ENCODE peak calls at places on chromosomes 5 and 9, in seven cellular contexts. Q, W, B, A, Y, D and E are unnamed samples.

GRCh38 chr9:13053504-13053903 is 226.0 kb downstream of the MPDZ start:
- DNase-seq in B (no peak), D (no peak), W (no peak), Q (no peak), A (no peak), Y (peak), E (peak)

GRCh38 chr5:57653636-57654290 is 171.2 kb upstream of the ACTBL2 start:
- DNase-seq in Q (no peak), B (no peak), D (no peak), Y (no peak), W (no peak), A (no peak), E (no peak)

GRCh38 chr5:62178258-62178657 is 127.7 kb upstream of the KIF2A start:
- DNase-seq in D (no peak), W (no peak), B (no peak), Y (no peak), A (no peak), Q (no peak), E (peak)

GRCh38 chr9:74953235-74953741 is 576 bp upstream of the C9orf40 start:
- DNase-seq in D (no peak), B (no peak), Y (peak), A (no peak), W (peak), Q (no peak), E (peak)

GRCh38 chr9:98085955-98086354 is 29.4 kb downstream of the NANS start:
- DNase-seq in W (peak), Y (no peak), D (no peak), Q (no peak), B (no peak), A (no peak), E (peak)

GRCh38 chr5:66821626-66822429 is 225.6 kb downstream of the MAST4 start:
- DNase-seq in Q (no peak), Y (peak), W (no peak), B (no peak), A (no peak), D (no peak), E (peak)

GRCh38 chr5:40052812-40053211 is 626.9 kb upstream of the PTGER4 start:
- DNase-seq in A (no peak), W (no peak), D (no peak), Q (no peak), Y (peak), B (no peak), E (peak)

GRCh38 chr5:173923236-173924104 is 35.3 kb downstream of the CPEB4 start:
- DNase-seq in Q (no peak), B (peak), A (no peak), Y (no peak), W (no peak), D (no peak), E (no peak)

GRCh38 chr9:113349434-113350337 is at the start of gene BSPRY:
- DNase-seq in A (peak), Q (no peak), D (no peak), W (no peak), B (no peak), Y (no peak), E (peak)

GRCh38 chr5:169609716-169610115 is 26.1 kb downstream of the SPDL1 start:
- DNase-seq in D (no peak), Y (no peak), Q (no peak), W (no peak), B (no peak), A (no peak), E (no peak)

GRCh38 chr5:32604800-32605765 is 19.7 kb downstream of the SUB1 start:
- DNase-seq in D (no peak), Y (no peak), W (no peak), A (no peak), Q (no peak), B (no peak), E (no peak)

GRCh38 chr5:35742006-35742405 is 114.7 kb upstream of the IL7R start:
- DNase-seq in Q (no peak), B (no peak), Y (no peak), D (no peak), A (no peak), W (no peak), E (no peak)

GRCh38 chr9:118595719-118596305 is 773.4 kb downstream of the BRINP1 start:
- DNase-seq in B (no peak), Y (peak), A (peak), D (no peak), Q (no peak), W (peak), E (peak)

GRCh38 chr5:13945271-13945670 is 783 bp upstream of the DNAH5 start:
- DNase-seq in B (no peak), Q (no peak), D (no peak), Y (no peak), W (no peak), A (no peak), E (no peak)

GRCh38 chr9:77883846-77884771 is 147.5 kb downstream of the GNAQ start:
- DNase-seq in D (no peak), A (no peak), Y (peak), B (peak), W (peak), Q (no peak), E (peak)

GRCh38 chr9:1261879-1262278 is 211.7 kb downstream of the DMRT2 start:
- DNase-seq in A (no peak), Q (no peak), D (no peak), W (no peak), B (no peak), Y (no peak), E (no peak)

GRCh38 chr9:74521009-74521408 is 23.9 kb downstream of the RORB start:
- DNase-seq in Q (no peak), W (peak), A (no peak), D (no peak), Y (no peak), B (no peak), E (no peak)

GRCh38 chr9:115264333-115264732 is 146.4 kb upstream of the TNC start:
- DNase-seq in D (no peak), W (peak), A (no peak), B (peak), Q (no peak), Y (peak), E (no peak)

GRCh38 chr9:8917978-8918739 is 1118.6 kb upstream of the DMAC1 start:
- DNase-seq in B (no peak), Y (no peak), Q (no peak), D (no peak), W (no peak), A (no peak), E (no peak)

GRCh38 chr5:149240354-149240998 is 31.2 kb upstream of the AFAP1L1 start:
- DNase-seq in D (no peak), A (no peak), Q (no peak), W (no peak), Y (no peak), B (no peak), E (peak)

GRCh38 chr5:97124335-97124734 is 18.1 kb downstream of the LIX1 start:
- DNase-seq in D (no peak), A (no peak), Y (peak), W (no peak), Q (no peak), B (no peak), E (peak)

GRCh38 chr5:4258170-4258569 is 662.5 kb downstream of the IRX1 start:
- DNase-seq in D (no peak), Q (no peak), A (no peak), Y (peak), B (no peak), W (no peak), E (peak)

GRCh38 chr5:78778538-78778937 is 130.0 kb upstream of the LHFPL2 start:
- DNase-seq in Q (no peak), Y (no peak), W (peak), B (peak), D (peak), A (no peak), E (peak)

GRCh38 chr9:91546574-91546973 is 122.9 kb upstream of the NFIL3 start:
- DNase-seq in B (peak), A (no peak), Q (no peak), W (peak), D (no peak), Y (peak), E (peak)

GRCh38 chr9:10534863-10535262 is 77.9 kb downstream of the PTPRD start:
- DNase-seq in Q (no peak), B (no peak), D (no peak), A (no peak), W (no peak), Y (no peak), E (no peak)

DNA sequence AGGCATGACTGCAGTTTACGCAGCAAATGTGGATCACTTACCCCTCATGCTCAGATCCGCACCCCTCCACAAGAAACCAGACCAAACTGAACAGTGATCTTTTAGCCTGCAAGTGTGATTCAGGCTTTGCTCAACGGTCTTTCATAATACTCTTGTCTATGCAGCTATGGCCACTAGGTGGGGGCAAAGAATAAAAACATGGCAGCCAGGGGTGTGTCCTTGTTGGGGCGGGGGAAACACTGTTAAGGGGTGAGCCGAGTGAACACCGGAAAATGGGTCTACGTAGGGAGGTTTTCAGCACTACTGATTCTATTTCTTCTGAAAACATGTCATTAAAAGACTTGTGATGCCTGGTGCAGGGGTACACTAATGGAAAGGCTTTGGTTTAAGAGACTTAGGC is 49.8 kb upstream of the GPR151 start:
- DNase-seq in Q (no peak), B (peak), D (peak), W (peak), Y (peak), A (peak), E (peak)
- TF ChIP-seq CTCF in Q (peak), B (peak), D (peak), W (peak), Y (peak), A (peak), E (peak)

GRCh38 chr5:154474957-154475334 is 3.1 kb downstream of the HAND1 start:
- DNase-seq in W (no peak), B (no peak), Q (no peak), A (no peak), Y (no peak), D (no peak), E (no peak)
- H3K4me3 ChIP-seq in W (no peak), B (no peak), Q (no peak), A (no peak), Y (no peak), D (no peak), E (no peak)

GRCh38 chr9:136169495-136169894 is 35.4 kb downstream of the LHX3 start:
- DNase-seq in W (no peak), B (no peak), D (no peak), Q (no peak), A (no peak), Y (no peak), E (no peak)

GRCh38 chr9:136172412-136173079 is 32.4 kb downstream of the LHX3 start:
- DNase-seq in Y (no peak), A (no peak), D (no peak), B (no peak), Q (no peak), W (no peak), E (no peak)

GRCh38 chr9:136171801-136172411 is 33.0 kb downstream of the LHX3 start:
- DNase-seq in Q (no peak), B (no peak), Y (no peak), D (no peak), A (no peak), W (no peak), E (no peak)

GRCh38 chr9:136171009-136171800 is 33.7 kb downstream of the LHX3 start:
- DNase-seq in B (no peak), D (no peak), Q (no peak), Y (no peak), A (no peak), W (no peak), E (no peak)

DNA sequence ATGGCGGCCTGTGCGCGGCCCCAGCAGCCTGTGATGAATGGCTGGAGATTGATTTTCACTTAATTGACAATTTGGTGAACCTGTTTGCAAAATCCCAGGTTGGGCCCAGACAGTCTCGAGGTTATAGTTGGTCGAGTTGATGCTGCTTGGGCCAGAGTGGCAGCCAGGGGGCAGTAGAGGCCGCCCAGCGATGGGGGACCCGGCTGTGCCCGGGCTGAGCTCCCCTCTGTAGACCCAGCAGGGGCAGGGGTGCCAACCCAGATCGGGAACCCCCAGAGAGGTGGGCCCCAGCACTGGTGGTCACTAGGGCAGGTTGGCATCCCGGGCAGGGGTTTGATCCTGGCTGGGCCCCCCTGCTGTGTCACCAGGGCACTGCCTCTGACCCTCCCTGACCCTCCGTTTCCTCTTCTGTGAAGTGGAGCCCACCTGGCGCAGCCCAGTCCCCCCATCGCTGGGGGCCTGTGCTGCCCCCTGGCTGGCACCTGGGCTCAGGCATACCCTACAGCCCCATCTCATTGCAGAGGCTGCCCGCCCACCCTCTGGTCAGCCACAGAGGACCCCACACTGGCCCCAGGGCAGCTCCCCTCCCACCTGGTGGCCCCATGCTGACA is 34.5 kb downstream of the LHX3 start:
- DNase-seq in A (peak), Q (no peak), B (no peak), W (peak), D (no peak), Y (no peak), E (peak)
- TF ChIP-seq CTCF in A (peak), Q (peak), B (peak), W (peak), D (peak), Y (peak), E (peak)

GRCh38 chr5:120624021-120624563 is 160.0 kb downstream of the PRR16 start:
- DNase-seq in B (peak), W (peak), Q (no peak), D (no peak), Y (no peak), A (no peak), E (no peak)
- H3K4me3 ChIP-seq in B (peak), W (no peak), Q (no peak), D (peak), Y (peak), A (no peak), E (no peak)

GRCh38 chr5:76606665-76607064 is 16.5 kb downstream of the F2RL2 start:
- DNase-seq in B (no peak), D (no peak), Q (no peak), W (no peak), Y (no peak), A (no peak), E (no peak)

GRCh38 chr5:76607353-76607871 is 15.8 kb downstream of the F2RL2 start:
- DNase-seq in A (no peak), B (peak), Q (no peak), D (no peak), W (peak), Y (no peak), E (no peak)

GRCh38 chr5:76601470-76601869 is 21.7 kb downstream of the F2RL2 start:
- DNase-seq in B (peak), D (peak), Q (no peak), W (peak), A (no peak), Y (peak), E (peak)

GRCh38 chr5:76604838-76605237 is 18.4 kb downstream of the F2RL2 start:
- DNase-seq in A (no peak), Y (no peak), B (peak), Q (no peak), D (no peak), W (peak), E (peak)

GRCh38 chr5:76602094-76602726 is 21.0 kb downstream of the F2RL2 start:
- DNase-seq in Q (no peak), A (no peak), W (peak), D (no peak), B (peak), Y (no peak), E (no peak)
- TF ChIP-seq CTCF in Q (no peak), A (no peak), W (peak), D (peak), B (peak), Y (peak), E (peak)

DNA sequence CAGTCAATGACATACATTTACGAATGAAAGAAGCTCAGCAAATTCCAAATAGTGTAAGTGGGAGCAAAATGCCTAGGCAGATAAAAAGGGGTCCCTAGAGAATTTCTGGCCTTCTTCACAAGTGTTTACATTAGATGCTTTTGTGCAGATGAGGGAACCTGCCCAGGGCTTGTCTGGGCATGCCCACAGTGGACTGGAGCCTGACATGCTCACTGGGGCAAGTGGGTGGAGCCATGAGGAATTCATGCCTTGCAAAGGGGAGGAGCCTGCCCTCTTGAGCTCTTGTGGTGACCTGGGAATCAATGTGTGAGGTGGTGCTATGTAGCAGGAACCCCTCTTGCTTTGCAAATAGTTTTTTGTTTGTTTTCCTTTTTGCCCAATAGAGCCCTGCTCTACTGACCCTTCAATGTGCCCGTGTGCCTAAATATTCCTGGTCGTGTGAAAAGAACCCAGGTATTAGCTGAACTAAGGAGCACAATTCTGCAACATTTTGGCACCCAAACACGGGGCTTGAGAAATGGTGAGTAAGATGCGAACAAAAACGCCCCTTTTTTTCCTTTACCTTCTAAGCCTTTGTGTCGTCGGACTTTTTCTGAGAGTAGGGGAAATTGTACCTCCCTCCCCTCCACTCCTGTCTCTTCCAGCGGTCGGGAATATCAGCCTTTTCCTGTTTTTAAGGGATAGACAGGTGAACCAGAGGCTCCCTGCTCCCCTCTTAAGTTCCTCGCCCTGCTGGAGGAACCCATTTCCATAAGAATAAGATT is 433.8 kb upstream of the CDH9 start:
- DNase-seq in A (peak), B (peak), Y (peak), W (peak), D (no peak), Q (no peak), E (no peak)
- H3K4me3 ChIP-seq in A (no peak), B (peak), Y (no peak), W (no peak), D (no peak), Q (no peak), E (no peak)

DNA sequence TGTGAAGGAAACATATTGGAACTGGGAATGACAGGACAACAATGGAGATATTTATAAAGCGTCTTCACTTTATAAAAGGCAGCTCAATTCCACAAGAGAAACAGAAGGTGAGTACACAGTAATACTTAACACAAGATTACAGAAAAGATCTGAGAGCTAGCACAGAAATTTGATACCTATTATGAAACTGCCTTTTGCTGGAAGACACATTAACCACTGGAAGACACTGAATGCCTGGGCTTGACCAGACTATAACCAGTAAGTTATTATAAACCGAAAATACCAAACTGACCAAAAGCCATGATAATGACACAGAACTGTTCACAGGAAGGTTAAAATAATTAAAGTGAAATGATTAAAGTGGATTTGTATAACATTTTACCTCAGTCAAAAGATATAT is 195.4 kb downstream of the NR2F1-AS1 start:
- DNase-seq in B (peak), W (peak), Q (no peak), A (no peak), D (peak), Y (peak), E (peak)
- TF ChIP-seq CTCF in B (no peak), W (no peak), Q (no peak), A (no peak), D (no peak), Y (no peak), E (no peak)